ENCODE peak calls at places on chromosomes 3 and 15, in ten cellular contexts. One of them, this sample, is unnamed.

GRCh38 chr15:99252326-99252725 is 1.0 kb downstream of the LRRC28 start:
- DNase-seq in stimulated activated CD4-positive, alpha-beta T cell treated with anti-CD3 and anti-CD28 coated beads, Interleukin-4, amount 100 ng/mL, for 48 hours: no peak
- DNase-seq in activated CD8-positive, alpha-beta memory T cell treated with anti-CD3 and anti-CD28 coated beads for 24 hours: no peak
- DNase-seq in epithelial cell of prostate: no peak
- DNase-seq in amniotic epithelial cell: no peak
- DNase-seq in progenitor cell of endocrine pancreas: no peak
- DNase-seq in RPMI8226: no peak
- DNase-seq in retinal pigment epithelial cell: no peak
- DNase-seq in Kasumi-1: no peak
- DNase-seq in brain microvascular endothelial cell: no peak
- DNase-seq in this sample: no peak

GRCh38 chr3:188345223-188345622 is 191.3 kb downstream of the LPP start:
- DNase-seq in RPMI8226: no peak
- DNase-seq in progenitor cell of endocrine pancreas: no peak
- DNase-seq in amniotic epithelial cell: peak
- DNase-seq in stimulated activated CD4-positive, alpha-beta T cell treated with anti-CD3 and anti-CD28 coated beads, Interleukin-4, amount 100 ng/mL, for 48 hours: no peak
- DNase-seq in retinal pigment epithelial cell: peak
- DNase-seq in epithelial cell of prostate: no peak
- DNase-seq in activated CD8-positive, alpha-beta memory T cell treated with anti-CD3 and anti-CD28 coated beads for 24 hours: no peak
- DNase-seq in Kasumi-1: no peak
- DNase-seq in brain microvascular endothelial cell: peak
- DNase-seq in this sample: no peak

GRCh38 chr3:176046717-176047116 is 1150.6 kb downstream of the TBL1XR1 start:
- DNase-seq in stimulated activated CD4-positive, alpha-beta T cell treated with anti-CD3 and anti-CD28 coated beads, Interleukin-4, amount 100 ng/mL, for 48 hours: no peak
- DNase-seq in RPMI8226: no peak
- DNase-seq in brain microvascular endothelial cell: no peak
- DNase-seq in progenitor cell of endocrine pancreas: no peak
- DNase-seq in epithelial cell of prostate: no peak
- DNase-seq in activated CD8-positive, alpha-beta memory T cell treated with anti-CD3 and anti-CD28 coated beads for 24 hours: no peak
- DNase-seq in amniotic epithelial cell: no peak
- DNase-seq in Kasumi-1: no peak
- DNase-seq in retinal pigment epithelial cell: no peak
- DNase-seq in this sample: no peak

GRCh38 chr3:105232536-105232935 is 134.2 kb upstream of the ALCAM start:
- DNase-seq in amniotic epithelial cell: no peak
- DNase-seq in RPMI8226: no peak
- DNase-seq in brain microvascular endothelial cell: no peak
- DNase-seq in activated CD8-positive, alpha-beta memory T cell treated with anti-CD3 and anti-CD28 coated beads for 24 hours: no peak
- DNase-seq in progenitor cell of endocrine pancreas: no peak
- DNase-seq in Kasumi-1: no peak
- DNase-seq in epithelial cell of prostate: no peak
- DNase-seq in retinal pigment epithelial cell: no peak
- DNase-seq in stimulated activated CD4-positive, alpha-beta T cell treated with anti-CD3 and anti-CD28 coated beads, Interleukin-4, amount 100 ng/mL, for 48 hours: no peak
- DNase-seq in this sample: no peak

GRCh38 chr15:28114721-28115622 is 15.9 kb upstream of the OCA2 start:
- DNase-seq in Kasumi-1: no peak
- DNase-seq in activated CD8-positive, alpha-beta memory T cell treated with anti-CD3 and anti-CD28 coated beads for 24 hours: peak
- DNase-seq in retinal pigment epithelial cell: no peak
- DNase-seq in RPMI8226: no peak
- DNase-seq in brain microvascular endothelial cell: peak
- DNase-seq in amniotic epithelial cell: peak
- DNase-seq in epithelial cell of prostate: no peak
- DNase-seq in progenitor cell of endocrine pancreas: no peak
- DNase-seq in stimulated activated CD4-positive, alpha-beta T cell treated with anti-CD3 and anti-CD28 coated beads, Interleukin-4, amount 100 ng/mL, for 48 hours: no peak
- DNase-seq in this sample: no peak

GRCh38 chr3:13282986-13283876 is 136.9 kb downstream of the NUP210 start:
- DNase-seq in stimulated activated CD4-positive, alpha-beta T cell treated with anti-CD3 and anti-CD28 coated beads, Interleukin-4, amount 100 ng/mL, for 48 hours: no peak
- DNase-seq in brain microvascular endothelial cell: no peak
- DNase-seq in amniotic epithelial cell: no peak
- DNase-seq in Kasumi-1: peak
- DNase-seq in progenitor cell of endocrine pancreas: no peak
- DNase-seq in activated CD8-positive, alpha-beta memory T cell treated with anti-CD3 and anti-CD28 coated beads for 24 hours: no peak
- DNase-seq in RPMI8226: peak
- DNase-seq in epithelial cell of prostate: no peak
- DNase-seq in retinal pigment epithelial cell: no peak
- DNase-seq in this sample: peak

GRCh38 chr3:141414141-141414689 is 45.9 kb downstream of the ZBTB38 start:
- DNase-seq in retinal pigment epithelial cell: no peak
- DNase-seq in brain microvascular endothelial cell: no peak
- DNase-seq in epithelial cell of prostate: no peak
- DNase-seq in activated CD8-positive, alpha-beta memory T cell treated with anti-CD3 and anti-CD28 coated beads for 24 hours: peak
- DNase-seq in Kasumi-1: no peak
- DNase-seq in stimulated activated CD4-positive, alpha-beta T cell treated with anti-CD3 and anti-CD28 coated beads, Interleukin-4, amount 100 ng/mL, for 48 hours: no peak
- DNase-seq in RPMI8226: no peak
- DNase-seq in amniotic epithelial cell: no peak
- DNase-seq in progenitor cell of endocrine pancreas: no peak
- DNase-seq in this sample: peak

GRCh38 chr3:60992395-60992794 is 258.9 kb downstream of the FHIT start:
- DNase-seq in retinal pigment epithelial cell: no peak
- DNase-seq in brain microvascular endothelial cell: no peak
- DNase-seq in stimulated activated CD4-positive, alpha-beta T cell treated with anti-CD3 and anti-CD28 coated beads, Interleukin-4, amount 100 ng/mL, for 48 hours: no peak
- DNase-seq in Kasumi-1: peak
- DNase-seq in RPMI8226: no peak
- DNase-seq in activated CD8-positive, alpha-beta memory T cell treated with anti-CD3 and anti-CD28 coated beads for 24 hours: no peak
- DNase-seq in amniotic epithelial cell: no peak
- DNase-seq in epithelial cell of prostate: no peak
- DNase-seq in progenitor cell of endocrine pancreas: no peak
- DNase-seq in this sample: no peak

GRCh38 chr15:94576889-94577533 is 345.6 kb downstream of the MCTP2 start:
- DNase-seq in progenitor cell of endocrine pancreas: no peak
- DNase-seq in brain microvascular endothelial cell: no peak
- DNase-seq in amniotic epithelial cell: peak
- DNase-seq in stimulated activated CD4-positive, alpha-beta T cell treated with anti-CD3 and anti-CD28 coated beads, Interleukin-4, amount 100 ng/mL, for 48 hours: peak
- DNase-seq in activated CD8-positive, alpha-beta memory T cell treated with anti-CD3 and anti-CD28 coated beads for 24 hours: no peak
- DNase-seq in retinal pigment epithelial cell: no peak
- DNase-seq in epithelial cell of prostate: no peak
- DNase-seq in RPMI8226: peak
- DNase-seq in Kasumi-1: peak
- DNase-seq in this sample: peak

GRCh38 chr15:84979651-84980050 is 2.0 kb upstream of the PDE8A start:
- DNase-seq in amniotic epithelial cell: no peak
- DNase-seq in progenitor cell of endocrine pancreas: no peak
- DNase-seq in stimulated activated CD4-positive, alpha-beta T cell treated with anti-CD3 and anti-CD28 coated beads, Interleukin-4, amount 100 ng/mL, for 48 hours: no peak
- DNase-seq in RPMI8226: no peak
- DNase-seq in Kasumi-1: no peak
- DNase-seq in activated CD8-positive, alpha-beta memory T cell treated with anti-CD3 and anti-CD28 coated beads for 24 hours: peak
- DNase-seq in retinal pigment epithelial cell: no peak
- DNase-seq in epithelial cell of prostate: no peak
- DNase-seq in brain microvascular endothelial cell: no peak
- DNase-seq in this sample: no peak

GRCh38 chr3:14771593-14772497 is 46.9 kb upstream of the FGD5 start:
- DNase-seq in RPMI8226: no peak
- DNase-seq in epithelial cell of prostate: no peak
- DNase-seq in stimulated activated CD4-positive, alpha-beta T cell treated with anti-CD3 and anti-CD28 coated beads, Interleukin-4, amount 100 ng/mL, for 48 hours: no peak
- DNase-seq in brain microvascular endothelial cell: no peak
- DNase-seq in Kasumi-1: no peak
- DNase-seq in retinal pigment epithelial cell: no peak
- DNase-seq in progenitor cell of endocrine pancreas: no peak
- DNase-seq in activated CD8-positive, alpha-beta memory T cell treated with anti-CD3 and anti-CD28 coated beads for 24 hours: peak
- DNase-seq in amniotic epithelial cell: no peak
- DNase-seq in this sample: peak